ENCODE peak calls at places on chromosome 10, in six cellular contexts. R is trophoblast cell, F is neuronal stem cell, S is H9, Y is IMR-90, D is H1. P is an unnamed sample.

GRCh38 chr10:114694062-114694461 is 36.0 kb upstream of the ABLIM1 start:
- DNase-seq in S (no peak), F (no peak), Y (no peak), D (no peak), R (no peak), P (no peak)

GRCh38 chr10:51706225-51706624 is 6.8 kb upstream of the CSTF2T start:
- DNase-seq in Y (peak; percentile 84), F (no peak), S (no peak), R (no peak), D (no peak), P (no peak)

GRCh38 chr10:114577133-114577532 is 80.9 kb downstream of the ABLIM1 start:
- DNase-seq in D (no peak), R (no peak), S (no peak), Y (peak; percentile 93), F (no peak), P (peak; percentile 65)

GRCh38 chr10:96097865-96098264 is 32.2 kb upstream of the ZNF518A start:
- DNase-seq in R (no peak), S (no peak), D (no peak), Y (no peak), F (no peak), P (no peak)

GRCh38 chr10:20659225-20659624 is 237.9 kb downstream of the NEBL start:
- DNase-seq in S (no peak), Y (no peak), D (no peak), F (no peak), R (no peak), P (no peak)

GRCh38 chr10:21458496-21458895 is 67.0 kb downstream of the SKIDA1 start:
- DNase-seq in S (no peak), R (no peak), D (no peak), Y (no peak), F (no peak), P (no peak)

GRCh38 chr10:100209303-100209702 is 20.1 kb downstream of the CHUK start:
- DNase-seq in F (no peak), R (no peak), S (no peak), D (no peak), Y (peak; percentile 13), P (no peak)

GRCh38 chr10:117161386-117162033 is 23.4 kb upstream of the VAX1 start:
- DNase-seq in S (no peak), D (no peak), R (no peak), F (no peak), Y (no peak), P (no peak)

GRCh38 chr10:26528048-26528447 is 89.9 kb downstream of the APBB1IP start:
- DNase-seq in F (no peak), D (no peak), Y (no peak), S (no peak), R (no peak), P (no peak)

GRCh38 chr10:62779487-62780248 is 24.9 kb upstream of the ADO start:
- DNase-seq in D (no peak), F (no peak), R (no peak), S (no peak), Y (peak; percentile 4), P (peak; percentile 8)

GRCh38 chr10:45034301-45034700 is 33.6 kb downstream of the ZNF22 start:
- DNase-seq in F (no peak), R (peak; percentile 63), D (no peak), S (no peak), Y (no peak), P (no peak)

GRCh38 chr10:99685232-99686041 is 26.1 kb downstream of the ENTPD7 start:
- DNase-seq in Y (no peak), R (no peak), F (no peak), S (no peak), D (no peak), P (no peak)

GRCh38 chr10:96587255-96588059 is 645 bp upstream of the TM9SF3 start:
- DNase-seq in F (no peak), D (no peak), Y (peak; percentile 83), R (peak; percentile 72), S (no peak), P (peak; percentile 85)

GRCh38 chr10:49177391-49178355 is 10.5 kb downstream of the TMEM273 start:
- DNase-seq in F (no peak), S (no peak), D (no peak), R (peak; percentile 46), Y (peak; percentile 96), P (peak; percentile 89)

GRCh38 chr10:74927701-74928100 is 101.3 kb downstream of the KAT6B start:
- DNase-seq in F (no peak), R (no peak), D (no peak), Y (peak; percentile 61), S (no peak), P (peak; percentile 53)

GRCh38 chr10:86945361-86946214 is 11.8 kb downstream of the MMRN2 start:
- DNase-seq in D (peak; percentile 53), F (no peak), S (peak; percentile 89), Y (no peak), R (peak; percentile 56), P (no peak)

GRCh38 chr10:47458466-47459154 is 25.3 kb downstream of the ANXA8 start:
- DNase-seq in D (no peak), Y (peak; percentile 87), R (peak; percentile 8), S (no peak), F (no peak), P (peak; percentile 87)

GRCh38 chr10:120581496-120581895 is 124.5 kb downstream of the PLPP4 start:
- DNase-seq in F (no peak), R (no peak), D (no peak), S (peak; percentile 69), Y (no peak), P (no peak)

GRCh38 chr10:129959544-129960492 is 4.3 kb downstream of the EBF3 start:
- DNase-seq in S (no peak), D (no peak), Y (no peak), F (peak; percentile 48), R (no peak), P (no peak)
- H2AFZ ChIP-seq in S (no peak overlapping the region), D (no peak overlapping the region), Y (peak overlapping the region; percentile 63), F (peak overlapping the region; percentile 90), R (no peak overlapping the region), P (peak overlapping the region; percentile 69)

GRCh38 chr10:60032723-60033122 is 126.4 kb upstream of the CCDC6 start:
- DNase-seq in S (no peak), D (no peak), R (peak; percentile 54), Y (peak; percentile 36), F (peak; percentile 6), P (peak; percentile 45)

GRCh38 chr10:60031664-60032063 is 125.3 kb upstream of the CCDC6 start:
- DNase-seq in Y (no peak), F (no peak), D (no peak), R (no peak), S (no peak), P (peak; percentile 14)

GRCh38 chr10:60025279-60025678 is 118.9 kb upstream of the CCDC6 start:
- DNase-seq in Y (no peak), D (no peak), S (no peak), F (no peak), R (no peak), P (no peak)

GRCh38 chr10:60024506-60024905 is 118.2 kb upstream of the CCDC6 start:
- DNase-seq in R (no peak), D (no peak), S (no peak), Y (no peak), F (no peak), P (no peak)

DNA sequence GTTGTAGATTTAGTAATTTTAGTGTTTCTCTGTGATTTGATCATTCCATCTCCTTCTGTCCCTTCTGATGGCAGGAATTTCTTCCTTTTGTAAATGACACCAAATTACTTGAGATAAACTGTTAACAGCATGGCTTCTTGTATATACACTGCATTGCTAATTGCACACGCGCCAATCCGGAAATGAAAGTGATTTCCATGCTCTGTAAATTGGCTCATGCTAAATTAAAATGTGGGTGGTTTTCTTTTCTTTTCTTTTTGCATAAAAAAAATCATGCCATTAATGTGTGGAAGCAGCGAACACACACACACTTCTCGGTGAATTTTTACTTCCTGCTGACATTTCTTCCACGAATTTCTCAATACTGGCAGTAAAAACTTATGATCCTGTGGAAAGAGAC is 123.1 kb upstream of the CCDC6 start:
- DNase-seq in R (no peak), S (no peak), D (no peak), F (no peak), Y (no peak), P (no peak)
- H3K27ac ChIP-seq in R (no peak overlapping the region), S (no peak overlapping the region), D (no peak overlapping the region), F (no peak overlapping the region), Y (no peak overlapping the region), P (no peak overlapping the region)

DNA sequence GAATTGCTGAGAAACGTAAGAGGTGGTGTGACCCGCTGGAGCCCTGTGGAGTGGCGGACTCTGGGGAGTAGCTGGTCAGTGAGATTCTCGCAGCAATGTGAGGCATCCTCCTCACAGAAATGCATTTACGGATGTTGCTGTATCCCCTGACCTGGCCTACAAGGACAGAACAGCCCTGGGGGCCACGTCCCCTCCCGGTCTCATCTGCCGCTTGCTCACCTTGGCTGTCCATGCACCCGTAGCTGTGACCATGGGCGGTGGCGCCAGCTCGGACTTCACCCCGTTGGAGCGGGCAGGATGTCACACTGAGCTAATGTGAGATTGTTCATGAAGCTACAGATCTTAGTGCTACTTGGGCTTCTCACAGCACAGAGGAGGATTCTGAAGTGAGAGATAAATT is 193.8 kb downstream of the EBF3 start:
- DNase-seq in F (no peak), S (peak; percentile 18), R (no peak), Y (no peak), D (no peak), P (no peak)
- H4K8ac ChIP-seq in F (no peak overlapping the region), S (no peak overlapping the region), R (no peak overlapping the region), Y (no peak overlapping the region), D (no peak overlapping the region), P (no peak overlapping the region)

GRCh38 chr10:31751401-31752080 is 177.1 kb downstream of the ARHGAP12 start:
- DNase-seq in Y (no peak), D (no peak), S (no peak), F (no peak), R (peak; percentile 30), P (no peak)
- H2AFZ ChIP-seq in Y (peak overlapping the region; percentile 55), D (no peak overlapping the region), S (no peak overlapping the region), F (peak overlapping the region; percentile 20), R (no peak overlapping the region), P (no peak overlapping the region)

GRCh38 chr10:28913850-28914249 is 236.5 kb downstream of the BAMBI start:
- DNase-seq in D (no peak), F (no peak), Y (no peak), R (no peak), S (no peak), P (no peak)

GRCh38 chr10:28914721-28915120 is 237.4 kb downstream of the BAMBI start:
- DNase-seq in Y (peak; percentile 34), S (no peak), D (no peak), R (no peak), F (no peak), P (no peak)

GRCh38 chr10:28910960-28911359 is 233.6 kb downstream of the BAMBI start:
- DNase-seq in R (no peak), D (no peak), Y (peak; percentile 85), S (no peak), F (no peak), P (peak; percentile 45)

GRCh38 chr10:28912017-28912783 is 234.9 kb downstream of the BAMBI start:
- DNase-seq in Y (no peak), S (no peak), D (no peak), F (no peak), R (no peak), P (no peak)

GRCh38 chr10:28913436-28913835 is 236.1 kb downstream of the BAMBI start:
- DNase-seq in F (no peak), R (no peak), S (no peak), D (no peak), Y (no peak), P (no peak)
- H3K27ac ChIP-seq in F (no peak overlapping the region), R (no peak overlapping the region), S (no peak overlapping the region), D (no peak overlapping the region), Y (no peak overlapping the region), P (no peak overlapping the region)

P was measured in mesenchymal stem cell.